ENCODE peak calls at places on chromosomes 4 and X, in ten cellular contexts. J, V, A, R, U, H, T, Q, O and L are unnamed samples.
A peak's percentile ranks its signal among the peaks of the same experiment; 100 is the strongest.

GRCh38 chr4:121526509-121526908 is 145.7 kb upstream of the QRFPR start:
- DNase-seq in R (no peak), U (no peak), H (no peak), V (no peak), J (no peak), T (no peak), A (no peak), O (no peak), Q (no peak), L (no peak)

GRCh38 chr4:6472387-6473263 is at the start of gene PPP2R2C:
- DNase-seq in Q (no peak), H (no peak), T (no peak), V (no peak), U (no peak), O (no peak), A (no peak), J (peak; percentile 17), R (peak; percentile 13), L (no peak)

GRCh38 chr4:113979157-113979972 is at the start of gene ARSJ:
- DNase-seq in J (peak; percentile 53), O (peak; percentile 56), H (no peak), T (peak; percentile 65), U (peak; percentile 89), V (peak; percentile 89), Q (peak; percentile 80), R (peak; percentile 72), A (peak; percentile 85), L (no peak)

GRCh38 chr4:56686537-56687231 is 5.6 kb upstream of the HOPX start:
- DNase-seq in V (no peak), J (no peak), R (no peak), T (no peak), A (no peak), Q (no peak), U (no peak), O (no peak), H (no peak), L (no peak)

GRCh38 chrX:134948333-134949241 is 42.2 kb upstream of the SMIM10 start:
- DNase-seq in U (peak; percentile 81), O (no peak), Q (peak; percentile 52), V (peak; percentile 80), T (peak; percentile 44), R (no peak), A (no peak), J (no peak), H (no peak), L (no peak)

GRCh38 chrX:64202808-64203320 is 2.6 kb downstream of the AMER1 start:
- DNase-seq in A (no peak), R (no peak), V (no peak), O (no peak), H (no peak), U (no peak), Q (no peak), T (no peak), J (no peak), L (no peak)

GRCh38 chr4:154711522-154711921 is 32.3 kb upstream of the LRAT start:
- DNase-seq in R (no peak), A (no peak), J (no peak), Q (no peak), V (no peak), H (no peak), T (no peak), U (no peak), O (no peak), L (no peak)

GRCh38 chrX:54089191-54089590 is 44.9 kb upstream of the PHF8 start:
- DNase-seq in O (no peak), V (no peak), U (no peak), Q (no peak), J (no peak), A (no peak), R (no peak), T (no peak), H (no peak), L (no peak)

GRCh38 chrX:13013353-13014110 is 30.9 kb downstream of the FAM9C start:
- DNase-seq in A (no peak), O (no peak), Q (peak; percentile 61), J (no peak), V (peak; percentile 78), R (no peak), U (peak; percentile 72), T (no peak), H (peak; percentile 72), L (peak; percentile 82)

GRCh38 chr4:46878641-46879040 is 30.4 kb downstream of the COX7B2 start:
- DNase-seq in O (no peak), U (no peak), A (no peak), H (no peak), Q (no peak), V (no peak), J (no peak), R (no peak), T (no peak), L (no peak)

GRCh38 chr4:153028535-153028934 is 92.4 kb downstream of the FHDC1 start:
- DNase-seq in U (no peak), V (no peak), O (no peak), R (no peak), T (no peak), H (no peak), J (no peak), A (no peak), Q (no peak), L (no peak)

GRCh38 chrX:70354726-70355125 is 64.8 kb downstream of the KIF4A start:
- DNase-seq in V (peak; percentile 58), O (no peak), Q (no peak), R (no peak), T (no peak), U (peak; percentile 34), H (no peak), A (no peak), J (no peak), L (no peak)

GRCh38 chr4:86013623-86014022 is 346.2 kb downstream of the MAPK10 start:
- DNase-seq in R (no peak), J (no peak), U (peak; percentile 62), H (no peak), A (no peak), V (peak; percentile 70), T (peak; percentile 18), O (no peak), Q (no peak), L (no peak)

GRCh38 chrX:44344687-44345086 is 1.2 kb upstream of the EFHC2 start:
- DNase-seq in U (no peak), T (no peak), A (no peak), J (no peak), O (no peak), R (no peak), Q (no peak), V (peak; percentile 9), H (no peak), L (no peak)

GRCh38 chr4:183254162-183254561 is 65.9 kb downstream of the CLDN22 start:
- DNase-seq in R (no peak), J (no peak), O (no peak), V (no peak), Q (no peak), U (no peak), H (no peak), A (no peak), T (no peak), L (no peak)

GRCh38 chrX:69361286-69361926 is 142.7 kb upstream of the NALF2 start:
- DNase-seq in Q (peak; percentile 32), V (peak; percentile 70), J (no peak), U (peak; percentile 48), T (no peak), A (no peak), O (no peak), R (no peak), H (no peak), L (no peak)

GRCh38 chr4:53721276-53721675 is 130.0 kb upstream of the LNX1 start:
- DNase-seq in U (no peak), A (no peak), R (no peak), V (no peak), J (no peak), H (no peak), T (no peak), Q (no peak), O (no peak), L (no peak)

DNA sequence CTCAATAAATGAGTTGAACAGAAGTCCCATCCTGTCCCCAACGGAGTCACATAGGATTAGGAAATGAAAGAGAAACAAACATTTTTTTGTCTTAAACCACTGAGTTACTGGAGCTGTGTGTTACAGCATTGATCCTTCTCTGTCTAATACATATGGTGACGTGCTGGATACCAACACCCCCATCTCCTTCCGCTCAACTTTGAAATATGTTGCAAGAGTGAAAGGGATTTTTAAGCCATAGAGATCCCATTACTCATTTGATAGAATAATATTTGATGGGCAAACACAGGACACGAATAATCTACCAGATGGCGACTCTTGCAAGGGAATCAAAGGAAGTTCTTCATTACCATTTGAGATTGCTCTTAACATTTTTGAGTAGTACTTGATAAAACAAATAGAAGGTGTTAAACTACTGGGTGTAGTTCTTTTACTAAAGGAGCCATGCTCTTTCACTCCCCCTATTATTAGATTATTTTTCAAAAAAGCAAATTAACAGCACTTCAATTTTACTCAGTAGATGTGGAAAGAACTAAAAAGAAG is 140.5 kb downstream of the PACRGL start:
- DNase-seq in A (no peak), U (peak; percentile 14), J (no peak), T (no peak), R (no peak), Q (no peak), O (no peak), H (no peak), V (peak; percentile 21), L (no peak)
- TF ChIP-seq CTCF in A (no peak), U (no peak), J (no peak), T (no peak), R (no peak), Q (no peak), O (no peak), H (no peak), V (no peak), L (no peak)

GRCh38 chr4:98447648-98448047 is 186.5 kb downstream of the RAP1GDS1 start:
- DNase-seq in H (no peak), J (no peak), R (no peak), U (no peak), Q (no peak), O (no peak), T (no peak), A (no peak), V (peak; percentile 10), L (no peak)
- TF ChIP-seq CTCF in H (no peak), J (no peak), R (no peak), U (no peak), Q (no peak), O (no peak), T (no peak), A (no peak), V (peak; percentile 3), L (no peak)

GRCh38 chrX:36908801-36909403 is 99.3 kb upstream of the FAM47C start:
- DNase-seq in H (peak; percentile 38), Q (peak; percentile 60), O (no peak), J (no peak), V (peak; percentile 40), T (no peak), R (no peak), U (peak; percentile 43), A (no peak), L (no peak)
- TF ChIP-seq CTCF in H (peak; percentile 79), Q (peak; percentile 76), O (no peak), J (peak; percentile 68), V (peak; percentile 53), T (peak; percentile 44), R (peak; percentile 59), U (peak; percentile 48), A (no peak), L (peak; percentile 31)

DNA sequence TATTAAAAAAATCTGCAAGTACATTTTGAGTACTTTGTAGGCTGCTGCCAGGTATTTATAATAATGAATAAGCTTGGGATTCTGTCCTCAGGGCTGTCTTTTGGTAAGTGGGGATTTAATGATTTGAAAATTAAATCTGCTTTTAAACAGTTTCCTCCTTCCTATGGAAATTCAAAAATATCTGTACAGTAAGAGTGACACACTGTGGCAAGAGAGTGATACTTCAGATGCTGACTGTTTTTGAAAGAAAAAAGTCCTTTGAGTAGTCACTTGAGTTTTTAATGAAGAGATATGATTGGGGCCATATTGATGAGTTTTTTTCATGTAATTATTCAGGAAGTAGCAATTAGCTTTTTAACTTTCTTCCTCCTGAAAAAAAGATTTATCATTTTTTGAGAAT is 49.2 kb downstream of the SMARCAD1 start:
- DNase-seq in R (no peak), H (peak; percentile 14), V (no peak), O (no peak), T (no peak), Q (no peak), U (peak; percentile 19), J (no peak), A (no peak), L (no peak)
- TF ChIP-seq CTCF in R (peak; percentile 49), H (peak; percentile 68), V (peak; percentile 14), O (no peak), T (peak; percentile 33), Q (peak; percentile 41), U (peak; percentile 34), J (peak; percentile 27), A (no peak), L (no peak)